ENCODE peak calls at places on chromosomes 2 and 18, in six cellular contexts. L, H, R, J, P and O are unnamed samples.

GRCh38 chr2:183164111-183165015 is 40.1 kb downstream of the NUP35 start:
- DNase-seq in H (no peak), J (no peak), R (no peak), L (peak), P (no peak), O (peak)

GRCh38 chr18:23311346-23312103 is 141.6 kb upstream of the RIOK3 start:
- DNase-seq in J (no peak), L (peak), H (no peak), P (no peak), R (no peak), O (peak)

GRCh38 chr2:127654084-127654837 is 8.3 kb downstream of the GPR17 start:
- DNase-seq in P (no peak), J (no peak), R (no peak), L (no peak), H (no peak), O (no peak)

GRCh38 chr2:58042486-58042970 is 4.1 kb upstream of the VRK2 start:
- DNase-seq in L (peak), H (no peak), J (no peak), P (no peak), R (no peak), O (peak)

GRCh38 chr2:20575414-20575813 is 75.5 kb downstream of the HS1BP3 start:
- DNase-seq in L (no peak), H (no peak), P (no peak), R (no peak), J (no peak), O (no peak)

GRCh38 chr2:40346535-40347354 is 105.1 kb downstream of the SLC8A1 start:
- DNase-seq in H (no peak), R (no peak), L (no peak), J (no peak), P (no peak), O (no peak)

GRCh38 chr2:197878792-197879191 is 74.4 kb downstream of the PLCL1 start:
- DNase-seq in H (no peak), P (no peak), J (no peak), L (no peak), R (no peak), O (no peak)

GRCh38 chr2:119649364-119649917 is 29.6 kb upstream of the TMEM177 start:
- DNase-seq in R (no peak), J (no peak), L (peak), P (no peak), H (no peak), O (no peak)

GRCh38 chr2:74706741-74707140 is 52.7 kb downstream of the SEMA4F start:
- DNase-seq in J (no peak), P (no peak), L (no peak), R (no peak), H (no peak), O (no peak)

GRCh38 chr18:39998332-39998731 is 1956.7 kb upstream of the PIK3C3 start:
- DNase-seq in P (no peak), J (no peak), L (no peak), H (no peak), R (no peak), O (no peak)

GRCh38 chr18:48983793-48984437 is 33.1 kb upstream of the SMAD7 start:
- DNase-seq in J (no peak), L (no peak), R (no peak), H (peak), P (no peak), O (no peak)

GRCh38 chr2:140442319-140442718 is 1662.1 kb upstream of the NXPH2 start:
- DNase-seq in L (peak), P (no peak), H (no peak), J (no peak), R (no peak), O (peak)

GRCh38 chr2:64165696-64166095 is 21.5 kb upstream of the PELI1 start:
- DNase-seq in P (no peak), H (no peak), J (no peak), L (peak), R (no peak), O (no peak)

GRCh38 chr18:31685097-31686082 is 1.0 kb upstream of the B4GALT6 start:
- DNase-seq in J (peak), H (peak), L (peak), R (peak), P (peak), O (peak)

GRCh38 chr2:127415593-127416485 is 2.4 kb upstream of the PROC start:
- DNase-seq in J (peak), P (no peak), R (peak), L (no peak), H (peak), O (no peak)

GRCh38 chr2:65587779-65588178 is 155.4 kb upstream of the SPRED2 start:
- DNase-seq in P (no peak), R (no peak), H (no peak), J (no peak), L (no peak), O (no peak)

GRCh38 chr2:107137711-107138110 is 251.7 kb upstream of the ST6GAL2 start:
- DNase-seq in R (no peak), J (no peak), L (no peak), P (no peak), H (peak), O (peak)

GRCh38 chr2:107729456-107729855 is 97.2 kb upstream of the RGPD4 start:
- DNase-seq in R (no peak), P (no peak), L (no peak), J (no peak), H (no peak), O (no peak)

GRCh38 chr2:120441744-120442471 is 96.0 kb downstream of the INHBB start:
- DNase-seq in J (peak), R (peak), P (no peak), L (peak), H (peak), O (no peak)

GRCh38 chr2:205386109-205386508 is 296.2 kb upstream of the NRP2 start:
- DNase-seq in J (no peak), H (no peak), P (no peak), R (no peak), L (peak), O (peak)

GRCh38 chr2:195330513-195330956 is 326.5 kb upstream of the SLC39A10 start:
- DNase-seq in J (no peak), H (no peak), L (no peak), P (no peak), R (no peak), O (no peak)